ENCODE peak calls at places on chromosomes 6 and 20, in four cellular contexts. S is K562, Q is HCT116, K is mammary epithelial cell. W is an unnamed sample.
A peak's percentile ranks its signal among the peaks of the same experiment; 100 is the strongest.

GRCh38 chr20:15196580-15197255 is 859.3 kb upstream of the FLRT3 start:
- DNase-seq in S (no peak), Q (no peak), K (no peak), W (no peak)

GRCh38 chr6:101114703-101115102 is 233.6 kb upstream of the ASCC3 start:
- DNase-seq in S (no peak), Q (peak; percentile 18), K (peak; percentile 30), W (no peak)

GRCh38 chr6:93352604-93353003 is 66.8 kb downstream of the EPHA7 start:
- DNase-seq in S (no peak), Q (no peak), K (no peak), W (no peak)

GRCh38 chr6:107064579-107065065 is 36.6 kb downstream of the MTRES1 start:
- DNase-seq in S (peak; percentile 36), Q (no peak), K (peak; percentile 62), W (no peak)

GRCh38 chr6:2376429-2377355 is 131.3 kb upstream of the GMDS start:
- DNase-seq in S (no peak), Q (peak; percentile 65), K (peak; percentile 82), W (no peak)

GRCh38 chr6:48834706-48835105 is 628.3 kb downstream of the MMUT start:
- DNase-seq in S (no peak), Q (no peak), K (no peak), W (no peak)

GRCh38 chr6:4449409-4449808 is 314.0 kb upstream of the ECI2 start:
- DNase-seq in S (no peak), Q (no peak), K (peak; percentile 21), W (peak; percentile 5)

GRCh38 chr6:110066091-110066490 is 88.0 kb downstream of the GPR6 start:
- DNase-seq in S (no peak), Q (no peak), K (no peak), W (no peak)

GRCh38 chr6:140857734-140858380 is 1274.9 kb upstream of the GJE1 start:
- DNase-seq in S (no peak), Q (peak; percentile 24), K (peak; percentile 70), W (no peak)

GRCh38 chr6:33321227-33321626 is 3.7 kb upstream of the ZBTB22 start:
- DNase-seq in S (no peak), Q (no peak), K (no peak), W (no peak)

GRCh38 chr20:36491901-36492617 is 49.3 kb upstream of the MYL9 start:
- DNase-seq in S (no peak), Q (no peak), K (peak; percentile 75), W (peak; percentile 28)

GRCh38 chr6:7195330-7196018 is 87.7 kb downstream of the RREB1 start:
- DNase-seq in S (no peak), Q (no peak), K (no peak), W (no peak)

GRCh38 chr6:136344420-136344819 is 54.8 kb upstream of the BCLAF1 start:
- DNase-seq in S (no peak), Q (no peak), K (no peak), W (no peak)

GRCh38 chr6:15413558-15414257 is 167.8 kb downstream of the JARID2 start:
- DNase-seq in S (no peak), Q (no peak), K (no peak), W (peak; percentile 19)

GRCh38 chr6:133817460-133818047 is 71.4 kb upstream of the TCF21 start:
- DNase-seq in S (peak; percentile 61), Q (peak; percentile 8), K (no peak), W (no peak)

GRCh38 chr20:64072664-64073063 is 6.7 kb downstream of the RGS19 start:
- DNase-seq in S (no peak), Q (no peak), K (no peak), W (no peak)

GRCh38 chr20:64025101-64025825 is 10.7 kb upstream of the C20orf204 start:
- DNase-seq in S (no peak), Q (no peak), K (no peak), W (no peak)

GRCh38 chr20:20520776-20521175 is 152.9 kb downstream of the INSM1 start:
- DNase-seq in S (no peak), Q (no peak), K (peak; percentile 90), W (peak; percentile 7)

GRCh38 chr6:108766886-108767285 is 81.3 kb upstream of the ARMC2 start:
- DNase-seq in S (no peak), Q (no peak), K (no peak), W (no peak)

GRCh38 chr6:105646391-105646867 is 243.5 kb upstream of the PREP start:
- DNase-seq in S (no peak), Q (no peak), K (peak; percentile 68), W (no peak)

GRCh38 chr6:40754481-40755045 is 167.4 kb upstream of the LRFN2 start:
- DNase-seq in S (no peak), Q (no peak), K (no peak), W (no peak)

GRCh38 chr6:151826517-151827142 is 19.1 kb downstream of the ESR1 start:
- DNase-seq in S (no peak), Q (no peak), K (no peak), W (no peak)

GRCh38 chr20:25318471-25319240 is 70.8 kb downstream of the PYGB start:
- DNase-seq in S (no peak), Q (no peak), K (no peak), W (no peak)

GRCh38 chr6:161204866-161205557 is 68.8 kb downstream of the AGPAT4 start:
- DNase-seq in S (peak; percentile 96), Q (no peak), K (no peak), W (no peak)

GRCh38 chr20:52529856-52530255 is 338.3 kb upstream of the ZFP64 start:
- DNase-seq in S (no peak), Q (no peak), K (no peak), W (no peak)

GRCh38 chr20:3068986-3069900 is 2.2 kb upstream of the OXT start:
- DNase-seq in S (peak; percentile 31), Q (no peak), K (no peak), W (no peak)

GRCh38 chr6:49606696-49607390 is 29.8 kb downstream of the RHAG start:
- DNase-seq in S (peak; percentile 86), Q (peak; percentile 93), K (peak; percentile 70), W (peak; percentile 32)

GRCh38 chr6:125792680-125793079 is 1.9 kb downstream of the NCOA7 start:
- DNase-seq in S (no peak), Q (no peak), K (peak; percentile 35), W (no peak)

GRCh38 chr6:160137989-160138835 is 16.6 kb downstream of the SLC22A1 start:
- DNase-seq in S (peak; percentile 73), Q (peak; percentile 32), K (peak; percentile 46), W (no peak)

GRCh38 chr6:136037885-136038460 is 186.5 kb downstream of the PDE7B start:
- DNase-seq in S (no peak), Q (no peak), K (no peak), W (no peak)

GRCh38 chr20:64258071-64258823 is 2.7 kb downstream of the PCMTD2 start:
- DNase-seq in S (no peak), Q (no peak), K (no peak), W (no peak)

GRCh38 chr6:53033764-53034163 is 31.4 kb upstream of the FBXO9 start:
- DNase-seq in S (no peak), Q (no peak), K (no peak), W (no peak)

GRCh38 chr20:5030348-5031205 is 29.3 kb upstream of the SLC23A2 start:
- DNase-seq in S (no peak), Q (no peak), K (no peak), W (no peak)

GRCh38 chr20:3804254-3804751 is 8.2 kb downstream of the CDC25B start:
- DNase-seq in S (no peak), Q (no peak), K (peak; percentile 57), W (peak; percentile 97)

GRCh38 chr6:44338228-44339122 is 4.0 kb upstream of the SPATS1 start:
- DNase-seq in S (peak; percentile 86), Q (peak; percentile 54), K (peak; percentile 48), W (peak; percentile 21)

GRCh38 chr6:137490961-137491360 is 3.2 kb downstream of the OLIG3 start:
- DNase-seq in S (no peak), Q (no peak), K (no peak), W (no peak)
- TF ChIP-seq EZH2 in S (no peak), Q (no peak), K (no peak), W (no peak)

GRCh38 chr6:34571388-34571787 is 15.3 kb upstream of the SPDEF start:
- DNase-seq in S (no peak), Q (no peak), K (no peak), W (no peak)

GRCh38 chr6:34568829-34569228 is 12.7 kb upstream of the SPDEF start:
- DNase-seq in S (no peak), Q (no peak), K (no peak), W (no peak)

GRCh38 chr6:34569361-34569973 is 13.3 kb upstream of the SPDEF start:
- DNase-seq in S (no peak), Q (no peak), K (no peak), W (no peak)

GRCh38 chr6:34572021-34572420 is 15.9 kb upstream of the SPDEF start:
- DNase-seq in S (no peak), Q (no peak), K (no peak), W (no peak)

GRCh38 chr6:34570066-34570833 is 14.1 kb upstream of the SPDEF start:
- DNase-seq in S (no peak), Q (no peak), K (no peak), W (no peak)
- H3K4me2 ChIP-seq in S (no peak overlapping the region), Q (no peak overlapping the region), K (no peak overlapping the region), W (no peak overlapping the region)

GRCh38 chr6:28750926-28751458 is 172.8 kb downstream of the TRIM27 start:
- DNase-seq in S (no peak), Q (no peak), K (no peak), W (no peak)

GRCh38 chr6:28743271-28743789 is 180.5 kb downstream of the TRIM27 start:
- DNase-seq in S (peak; percentile 73), Q (no peak), K (no peak), W (no peak)

GRCh38 chr6:28751514-28751913 is 172.3 kb downstream of the TRIM27 start:
- DNase-seq in S (peak; percentile 82), Q (no peak), K (no peak), W (no peak)

GRCh38 chr6:28747631-28748157 is 176.1 kb downstream of the TRIM27 start:
- DNase-seq in S (peak; percentile 99), Q (peak; percentile 90), K (peak; percentile 92), W (peak; percentile 86)

DNA sequence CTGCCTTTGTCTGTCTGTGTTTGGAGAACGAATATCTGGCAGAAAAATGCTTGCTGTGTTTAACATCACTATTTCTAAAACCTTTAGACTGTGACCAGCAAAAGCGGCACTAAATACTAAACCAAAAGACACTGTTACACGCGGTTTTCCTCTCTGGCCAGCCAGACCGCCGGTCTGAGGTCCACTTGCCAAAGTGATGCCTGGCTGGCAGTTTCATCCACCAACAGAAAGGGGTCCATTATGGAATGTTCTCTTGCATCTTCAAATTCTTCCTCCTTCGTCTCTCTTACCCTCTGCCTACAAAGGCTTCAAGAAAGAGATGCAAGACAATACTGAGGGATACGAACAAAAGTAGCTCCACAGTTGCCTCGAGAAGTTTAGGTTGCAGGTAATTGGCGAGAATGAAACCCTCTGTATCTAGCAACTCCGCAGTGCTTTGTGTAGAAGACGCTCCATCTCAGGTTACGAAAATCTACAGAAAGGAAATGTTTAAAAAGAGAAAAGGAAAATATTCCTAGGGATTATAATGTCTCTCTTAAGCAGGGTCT is 176.6 kb downstream of the TRIM27 start:
- DNase-seq in S (peak; percentile 62), Q (no peak), K (no peak), W (no peak)
- H3K27me3 ChIP-seq in S (no peaks in the 10 kb centered on the region), Q (no peaks in the 10 kb centered on the region), K (no peaks in the 10 kb centered on the region), W (peaks cover 10% of the 10 kb centered on the region)

GRCh38 chr20:640674-641515 is 12.1 kb downstream of the SRXN1 start:
- DNase-seq in S (no peak), Q (no peak), K (no peak), W (no peak)
- TF ChIP-seq EZH2 in S (no peak), Q (no peak), K (no peak), W (no peak)

GRCh38 chr20:11195899-11196558 is 522.2 kb upstream of the JAG1 start:
- DNase-seq in S (no peak), Q (no peak), K (peak; percentile 90), W (no peak)
- H3K4me2 ChIP-seq in S (no peak overlapping the region), Q (no peak overlapping the region), K (no peak overlapping the region), W (peak overlapping the region; percentile 65)